ENCODE peak calls at places on chromosomes 4 and X, in ten cellular contexts. V, Y, U, Z, D, Q, I, M, O and K are unnamed samples.
A peak's percentile ranks its signal among the peaks of the same experiment; 100 is the strongest.

GRCh38 chr4:100299019-100299418 is 108.8 kb upstream of the DDIT4L start:
- DNase-seq in V (peak; percentile 24), Y (no peak), U (peak; percentile 24), Z (no peak), D (peak; percentile 8), Q (no peak), I (no peak), M (no peak), O (peak; percentile 26), K (no peak)

GRCh38 chr4:136458326-136458725 is 1074.0 kb downstream of the PCDH18 start:
- DNase-seq in V (no peak), Y (no peak), U (no peak), Z (no peak), D (no peak), Q (no peak), I (no peak), M (no peak), O (no peak), K (no peak)

GRCh38 chrX:155056471-155056870 is 14.5 kb downstream of the CMC4 start:
- DNase-seq in V (no peak), Y (no peak), U (no peak), Z (no peak), D (no peak), Q (no peak), I (no peak), M (no peak), O (no peak), K (no peak)

GRCh38 chr4:8568068-8568668 is 12.0 kb upstream of the GPR78 start:
- DNase-seq in V (no peak), Y (no peak), U (no peak), Z (no peak), D (no peak), Q (no peak), I (no peak), M (no peak), O (no peak), K (no peak)

GRCh38 chr4:8102831-8103230 is 55.8 kb downstream of the ABLIM2 start:
- DNase-seq in V (no peak), Y (no peak), U (no peak), Z (peak; percentile 28), D (no peak), Q (no peak), I (no peak), M (no peak), O (no peak), K (no peak)

GRCh38 chr4:20095805-20096541 is 155.7 kb upstream of the SLIT2 start:
- DNase-seq in V (no peak), Y (no peak), U (no peak), Z (no peak), D (no peak), Q (no peak), I (no peak), M (no peak), O (no peak), K (no peak)

GRCh38 chr4:153112071-153112460 is 92.2 kb upstream of the TRIM2 start:
- DNase-seq in V (no peak), Y (no peak), U (no peak), Z (no peak), D (no peak), Q (no peak), I (peak; percentile 15), M (no peak), O (no peak), K (peak; percentile 83)

GRCh38 chr4:86630629-86631028 is 36.5 kb downstream of the PTPN13 start:
- DNase-seq in V (no peak), Y (no peak), U (no peak), Z (no peak), D (no peak), Q (no peak), I (no peak), M (no peak), O (no peak), K (no peak)

GRCh38 chr4:178395798-178396197 is 953.6 kb upstream of the AGA start:
- DNase-seq in V (no peak), Y (no peak), U (no peak), Z (no peak), D (no peak), Q (no peak), I (no peak), M (no peak), O (no peak), K (no peak)

GRCh38 chrX:15916704-15917084 is 62.1 kb upstream of the AP1S2 start:
- DNase-seq in V (no peak), Y (no peak), U (no peak), Z (no peak), D (no peak), Q (no peak), I (no peak), M (no peak), O (no peak), K (no peak)

GRCh38 chrX:12446342-12447075 is 308.2 kb downstream of the FRMPD4 start:
- DNase-seq in V (no peak), Y (no peak), U (peak; percentile 8), Z (no peak), D (no peak), Q (no peak), I (no peak), M (no peak), O (no peak), K (no peak)

GRCh38 chr4:145153904-145154298 is 26.5 kb downstream of the OTUD4 start:
- DNase-seq in V (no peak), Y (no peak), U (no peak), Z (no peak), D (no peak), Q (no peak), I (no peak), M (no peak), O (no peak), K (no peak)

GRCh38 chr4:21949073-21949457 is 493 bp upstream of the KCNIP4 start:
- DNase-seq in V (peak; percentile 24), Y (no peak), U (no peak), Z (peak; percentile 49), D (no peak), Q (no peak), I (peak; percentile 13), M (no peak), O (no peak), K (no peak)

GRCh38 chr4:38102942-38103604 is 142.9 kb downstream of the PTTG2 start:
- DNase-seq in V (no peak), Y (no peak), U (no peak), Z (no peak), D (no peak), Q (no peak), I (no peak), M (no peak), O (no peak), K (no peak)
- H3K4me3 ChIP-seq in V (no peak overlapping the region), Y (no peak overlapping the region), U (no peak overlapping the region), Z (no peak overlapping the region), D (no peak overlapping the region), Q (no peak overlapping the region), I (no peak overlapping the region), M (no peak overlapping the region), O (no peak overlapping the region), K (no peak overlapping the region)

DNA sequence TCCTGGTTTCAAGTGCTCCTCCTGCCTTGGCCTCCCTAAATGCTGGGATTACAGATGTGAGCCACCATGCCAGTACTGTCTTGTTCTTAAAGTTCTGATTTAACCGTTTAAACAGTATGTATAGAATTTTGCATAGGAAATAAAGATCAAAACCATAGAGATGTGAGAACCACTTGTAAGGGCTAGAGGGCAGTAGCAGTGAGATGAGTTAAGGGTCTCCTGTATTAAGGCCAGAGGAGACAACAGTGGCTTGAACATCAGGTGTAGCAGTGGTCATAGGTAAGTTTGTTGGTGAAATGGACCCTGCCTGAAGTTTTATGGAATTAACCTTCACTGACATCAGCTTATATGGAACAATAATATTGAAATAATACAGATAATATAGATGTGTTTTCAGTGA is 155.7 kb downstream of the SLC4A4 start:
- DNase-seq in V (no peak), Y (no peak), U (peak; percentile 4), Z (no peak), D (no peak), Q (no peak), I (no peak), M (no peak), O (no peak), K (no peak)
- TF ChIP-seq CTCF in V (no peak), Y (no peak), U (no peak), Z (no peak), D (no peak), Q (no peak), I (no peak), M (no peak), O (no peak), K (no peak)

DNA sequence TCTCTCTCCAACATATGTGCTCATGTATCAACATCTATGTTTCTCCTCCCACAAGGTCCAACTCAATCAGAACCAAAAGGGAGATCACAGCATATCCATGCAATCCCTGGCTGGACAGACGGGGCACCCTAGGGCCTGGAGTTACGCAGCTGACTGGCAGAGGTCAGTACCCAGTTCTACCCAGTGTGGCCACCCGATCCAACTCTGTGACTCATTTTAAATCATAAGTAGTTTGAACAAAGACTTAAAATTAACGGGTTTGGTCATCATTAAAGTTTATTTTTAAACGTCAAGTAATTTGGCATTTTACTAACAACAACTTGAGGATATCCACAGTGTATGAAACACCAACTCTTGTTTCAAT is 59.5 kb downstream of the APBB2 start:
- DNase-seq in V (no peak), Y (no peak), U (peak; percentile 22), Z (no peak), D (no peak), Q (no peak), I (no peak), M (peak; percentile 34), O (no peak), K (no peak)
- TF ChIP-seq POLR2A in V (no peak), Y (no peak), U (no peak), Z (no peak), D (no peak), Q (no peak), I (no peak), M (no peak), O (no peak), K (no peak)

DNA sequence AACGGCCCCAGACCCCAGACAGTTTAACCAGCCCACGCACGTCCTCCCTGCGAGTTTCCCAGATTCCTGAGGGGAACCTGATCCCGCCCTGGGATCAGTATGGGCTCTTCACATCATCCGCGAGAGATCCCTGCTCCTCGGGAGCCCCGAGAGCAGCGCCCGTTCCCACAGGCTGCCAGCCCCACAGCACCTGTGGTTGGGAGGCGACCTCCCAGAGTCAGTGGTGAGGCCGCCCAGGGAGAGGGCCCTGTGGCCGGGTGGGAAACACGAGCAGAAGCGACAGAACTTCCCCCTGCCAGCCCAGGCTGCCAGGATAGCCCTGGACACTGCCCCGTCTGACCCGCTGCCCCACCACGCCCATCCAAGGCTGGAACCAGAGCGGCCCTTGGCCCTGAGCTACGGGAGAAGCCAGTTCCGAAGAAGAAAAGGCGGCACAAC is 32.8 kb downstream of the TSC22D3 start:
- DNase-seq in V (peak; percentile 30), Y (peak; percentile 42), U (no peak), Z (peak; percentile 64), D (no peak), Q (no peak), I (peak; percentile 43), M (no peak), O (no peak), K (no peak)
- H3K4me3 ChIP-seq in V (peak overlapping the region; percentile 17), Y (peak overlapping the region; percentile 24), U (no peak overlapping the region), Z (peak overlapping the region; percentile 14), D (no peak overlapping the region), Q (peak overlapping the region; percentile 53), I (no peak overlapping the region), M (peak overlapping the region; percentile 39), O (peak overlapping the region; percentile 37), K (no peak overlapping the region)

DNA sequence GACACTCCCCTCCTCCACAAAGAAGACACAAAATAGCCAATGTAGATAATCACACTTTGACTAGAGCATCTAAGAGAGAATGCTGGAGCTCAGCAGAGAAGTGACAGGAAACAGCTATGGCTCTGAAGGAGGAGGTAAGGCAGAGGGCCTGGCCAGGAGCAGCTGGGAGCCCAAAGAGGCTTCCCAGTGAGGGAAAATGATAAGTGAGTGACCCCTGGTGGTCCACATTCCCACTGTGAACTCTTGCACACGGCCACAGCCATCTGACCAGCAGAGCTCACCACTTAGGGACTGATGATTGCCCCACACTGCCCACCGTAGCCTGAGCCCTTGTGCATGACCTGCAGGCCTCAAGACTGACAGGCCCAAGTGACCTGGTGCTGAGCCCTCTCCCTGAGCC is 162.7 kb upstream of the GALNTL6 start:
- DNase-seq in V (no peak), Y (no peak), U (no peak), Z (no peak), D (no peak), Q (no peak), I (no peak), M (no peak), O (no peak), K (no peak)
- TF ChIP-seq CTCF in V (no peak), Y (no peak), U (no peak), Z (no peak), D (no peak), Q (no peak), I (no peak), M (no peak), O (no peak), K (no peak)